ENCODE peak calls at places on chromosomes 4 and X, in nine cellular contexts. V is NCI-H1092, R is fibroblast of the conjunctiva, A is NCI-H1105, O is AG09309, P is SK-N-SH, N is hypothalamus, Y is posterior cingulate gyrus, L is NCI-H82. G is an unnamed sample.
A peak's percentile ranks its signal among the peaks of the same experiment; 100 is the strongest.

GRCh38 chr4:17115546-17115945 is 217.1 kb upstream of the LDB2 start:
- DNase-seq in V (no peak), R (no peak), A (no peak), O (no peak), P (no peak), N (no peak), Y (no peak), L (no peak), G (no peak)

GRCh38 chrX:18640686-18641085 is 31.2 kb downstream of the RS1 start:
- DNase-seq in V (no peak), R (no peak), A (no peak), O (no peak), P (no peak), N (no peak), Y (no peak), L (peak; percentile 97), G (no peak)

GRCh38 chr4:24965627-24966026 is 52.8 kb upstream of the CCDC149 start:
- DNase-seq in V (no peak), R (no peak), A (no peak), O (no peak), P (no peak), N (no peak), Y (no peak), L (peak; percentile 20), G (no peak)

GRCh38 chrX:109959356-109959871 is 43.5 kb upstream of the TMEM164 start:
- DNase-seq in V (no peak), R (no peak), A (no peak), O (no peak), P (no peak), N (no peak), Y (no peak), L (no peak), G (no peak)

GRCh38 chr4:8409271-8410065 is 31.1 kb downstream of the ACOX3 start:
- DNase-seq in V (no peak), R (no peak), A (no peak), O (no peak), P (peak; percentile 52), N (no peak), Y (peak; percentile 73), L (peak; percentile 36), G (no peak)

GRCh38 chr4:2059726-2060577 is 825 bp downstream of the NAT8L start:
- DNase-seq in V (no peak), R (no peak), A (no peak), O (no peak), P (peak; percentile 82), N (no peak), Y (peak; percentile 84), L (peak; percentile 31), G (peak; percentile 78)

GRCh38 chr4:123587983-123588494 is 191.4 kb downstream of the SPRY1 start:
- DNase-seq in V (no peak), R (peak; percentile 86), A (no peak), O (peak; percentile 87), P (peak; percentile 52), N (no peak), Y (no peak), L (no peak), G (no peak)

GRCh38 chr4:7968262-7968896 is 28.7 kb upstream of the AFAP1 start:
- DNase-seq in V (no peak), R (no peak), A (no peak), O (no peak), P (no peak), N (no peak), Y (no peak), L (no peak), G (no peak)

GRCh38 chr4:156976147-156976546 is 4.5 kb upstream of the PDGFC start:
- DNase-seq in V (no peak), R (peak; percentile 56), A (no peak), O (no peak), P (no peak), N (no peak), Y (no peak), L (no peak), G (no peak)

GRCh38 chrX:9465380-9466114 is 689 bp downstream of the TBL1X start:
- DNase-seq in V (no peak), R (no peak), A (no peak), O (no peak), P (peak; percentile 50), N (no peak), Y (no peak), L (peak; percentile 45), G (peak; percentile 43)

GRCh38 chrX:10972731-10973130 is 138.4 kb upstream of the HCCS start:
- DNase-seq in V (no peak), R (no peak), A (no peak), O (peak; percentile 4), P (no peak), N (no peak), Y (no peak), L (no peak), G (no peak)

GRCh38 chr4:7506119-7506518 is 71.4 kb upstream of the PSAPL1 start:
- DNase-seq in V (no peak), R (no peak), A (no peak), O (no peak), P (no peak), N (no peak), Y (no peak), L (no peak), G (no peak)

GRCh38 chrX:130057209-130057608 is 53.1 kb downstream of the ELF4 start:
- DNase-seq in V (no peak), R (no peak), A (no peak), O (no peak), P (no peak), N (no peak), Y (no peak), L (no peak), G (no peak)

GRCh38 chrX:15601932-15602331 is 1.2 kb upstream of the ACE2 start:
- DNase-seq in V (no peak), R (no peak), A (no peak), O (no peak), P (no peak), N (no peak), Y (no peak), L (no peak), G (no peak)

GRCh38 chr4:6546681-6547447 is 28.1 kb upstream of the MAN2B2 start:
- DNase-seq in V (peak; percentile 26), R (peak; percentile 50), A (peak; percentile 15), O (peak; percentile 16), P (peak; percentile 85), N (peak; percentile 8), Y (no peak), L (peak; percentile 78), G (peak; percentile 86)

GRCh38 chr4:159496248-159496647 is 393.4 kb downstream of the RAPGEF2 start:
- DNase-seq in V (no peak), R (no peak), A (no peak), O (no peak), P (no peak), N (no peak), Y (no peak), L (no peak), G (no peak)

GRCh38 chr4:39346856-39347519 is 19.2 kb downstream of the RFC1 start:
- DNase-seq in V (no peak), R (no peak), A (no peak), O (no peak), P (no peak), N (no peak), Y (no peak), L (peak; percentile 94), G (peak; percentile 61)

GRCh38 chrX:13868481-13869040 is 51.7 kb upstream of the GPM6B start:
- DNase-seq in V (no peak), R (peak; percentile 30), A (no peak), O (no peak), P (no peak), N (no peak), Y (no peak), L (no peak), G (no peak)

GRCh38 chrX:1212532-1212931 is at the start of gene CRLF2:
- DNase-seq in V (no peak), R (peak; percentile 12), A (no peak), O (no peak), P (no peak), N (no peak), Y (no peak), L (no peak), G (no peak)

G was measured in D341Med.